ENCODE peak calls at places on chromosomes 7 and 10, in seven cellular contexts. O, Z, S, L, B, F and V are unnamed samples.

GRCh38 chr7:81173766-81174281 is 255.0 kb upstream of the SEMA3C start:
- DNase-seq in O (no peak), Z (no peak), S (no peak), L (no peak), B (no peak), F (peak), V (no peak)

GRCh38 chr7:118080947-118081346 is 103.0 kb upstream of the LSM8 start:
- DNase-seq in O (peak), Z (no peak), S (no peak), L (no peak), B (peak), F (peak), V (no peak)

GRCh38 chr7:89757910-89758309 is 396.4 kb upstream of the STEAP1 start:
- DNase-seq in O (no peak), Z (no peak), S (no peak), L (no peak), B (no peak), F (no peak), V (no peak)

GRCh38 chr7:73341877-73342276 is 13.9 kb downstream of the FKBP6 start:
- DNase-seq in O (peak), Z (no peak), S (no peak), L (no peak), B (peak), F (peak), V (no peak)

GRCh38 chr7:87146740-87147386 is 5.4 kb upstream of the DMTF1 start:
- DNase-seq in O (no peak), Z (no peak), S (peak), L (no peak), B (no peak), F (no peak), V (no peak)

GRCh38 chr10:91040343-91040742 is 119.5 kb upstream of the ANKRD1 start:
- DNase-seq in O (no peak), Z (no peak), S (no peak), L (no peak), B (no peak), F (no peak), V (no peak)

GRCh38 chr7:128954830-128955797 is 17.4 kb downstream of the IRF5 start:
- DNase-seq in O (no peak), Z (no peak), S (no peak), L (no peak), B (no peak), F (peak), V (no peak)

GRCh38 chr10:14409247-14409646 is 78.5 kb upstream of the FRMD4A start:
- DNase-seq in O (no peak), Z (no peak), S (no peak), L (no peak), B (no peak), F (no peak), V (no peak)

GRCh38 chr7:6516387-6516983 is 34.8 kb downstream of the GRID2IP start:
- DNase-seq in O (peak), Z (peak), S (peak), L (peak), B (peak), F (peak), V (peak)

GRCh38 chr10:5071411-5072198 is 22.6 kb upstream of the AKR1C3 start:
- DNase-seq in O (peak), Z (peak), S (peak), L (peak), B (no peak), F (peak), V (peak)

GRCh38 chr10:63318491-63318890 is 147.3 kb downstream of the JMJD1C start:
- DNase-seq in O (no peak), Z (no peak), S (no peak), L (no peak), B (no peak), F (no peak), V (no peak)

DNA sequence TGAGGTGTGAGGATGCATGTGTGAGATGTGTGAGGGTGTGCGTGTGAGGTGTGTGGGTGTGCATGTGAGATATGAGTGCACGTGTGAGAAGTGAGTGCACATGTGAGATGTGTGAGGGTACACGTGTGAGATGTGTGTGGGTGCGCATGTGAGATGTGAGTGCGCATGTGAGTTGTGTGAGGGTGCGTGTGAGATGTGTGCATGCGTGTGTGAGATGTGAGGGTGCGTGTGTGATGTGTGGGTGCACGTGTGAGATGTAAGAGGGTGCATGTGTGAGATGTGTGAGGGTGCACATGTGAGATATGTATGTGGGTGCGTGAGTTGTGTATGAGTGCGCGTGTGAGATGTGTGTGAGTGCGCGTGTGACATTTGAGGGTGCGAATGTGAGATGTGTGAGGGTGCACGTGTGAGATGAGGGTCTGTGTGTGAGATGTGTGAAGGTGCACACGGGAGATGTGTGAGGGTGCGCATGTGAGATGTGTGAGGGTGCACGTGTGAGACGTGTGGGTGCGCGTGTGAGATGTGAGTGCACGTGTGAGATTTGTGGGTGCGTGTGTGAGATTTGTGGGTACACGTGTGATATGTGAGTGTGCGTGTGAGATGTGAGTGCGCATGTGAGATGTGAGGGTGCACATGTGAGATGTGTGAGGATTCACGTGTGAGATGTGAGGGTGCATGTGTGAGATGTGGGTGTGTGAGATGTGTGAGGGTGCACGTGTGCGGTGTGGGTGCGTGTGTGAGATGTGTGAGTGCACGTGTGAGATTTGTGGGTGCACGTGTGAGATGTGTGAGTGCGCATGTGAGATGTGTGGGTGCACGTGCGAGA is 30.5 kb downstream of the PPIF start:
- DNase-seq in O (no peak), Z (no peak), S (no peak), L (no peak), B (no peak), F (no peak), V (no peak)
- TF ChIP-seq POLR2A in O (no peak), Z (no peak), S (no peak), L (no peak), B (no peak), F (no peak), V (no peak)

GRCh38 chr10:29736325-29737208 is 101.8 kb upstream of the SVIL start:
- DNase-seq in O (peak), Z (peak), S (peak), L (peak), B (peak), F (peak), V (peak)
- TF ChIP-seq POLR2A in O (peak), Z (peak), S (peak), L (no peak), B (no peak), F (no peak), V (peak)

GRCh38 chr10:23438547-23439451 is at the start of gene OTUD1:
- DNase-seq in O (peak), Z (peak), S (peak), L (peak), B (peak), F (peak), V (peak)
- TF ChIP-seq POLR2A in O (peak), Z (peak), S (peak), L (peak), B (peak), F (peak), V (no peak)

DNA sequence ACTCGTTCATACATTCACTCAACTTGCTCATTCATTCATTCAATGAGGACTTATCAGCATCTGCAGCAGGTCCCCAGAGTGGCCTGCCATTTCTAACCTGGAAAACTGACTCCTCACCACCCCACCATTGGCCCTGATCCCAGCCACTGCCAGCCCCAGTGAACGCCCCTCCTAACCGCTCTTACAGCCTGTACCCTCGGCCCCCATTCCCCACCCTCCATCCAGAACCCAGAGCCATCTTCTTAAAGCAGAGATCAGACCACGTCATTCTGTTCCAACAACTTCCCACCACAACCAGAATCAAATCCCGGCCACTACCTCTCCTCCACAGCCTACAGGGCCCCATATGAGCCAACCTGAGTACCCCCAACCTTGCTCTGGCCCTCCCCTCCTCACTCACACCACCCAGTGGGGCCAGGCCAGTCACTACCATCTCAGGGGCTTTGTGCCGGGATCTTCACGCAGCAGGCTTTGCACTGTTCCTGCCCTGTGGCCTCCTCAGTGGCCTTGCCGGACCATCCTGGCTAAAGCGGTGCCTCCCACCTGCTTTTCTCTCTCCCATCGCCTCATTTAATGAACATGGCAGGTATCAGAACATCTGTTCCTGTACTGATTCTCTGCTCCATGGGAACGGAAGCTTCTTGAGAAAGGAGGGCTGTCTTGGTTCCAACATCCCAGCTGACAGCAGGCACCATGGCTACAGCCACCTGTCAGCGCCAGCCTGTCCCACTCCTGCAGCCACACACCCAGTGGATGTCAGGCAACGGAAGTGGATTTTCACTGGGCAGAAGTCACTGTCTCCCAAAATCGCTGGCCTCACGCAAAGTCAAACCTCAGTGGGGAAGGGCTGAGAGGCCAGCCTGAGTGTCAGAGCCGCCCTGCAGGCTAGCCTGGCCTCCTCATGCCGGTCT is 45.4 kb downstream of the FAM53B start:
- DNase-seq in O (no peak), Z (no peak), S (no peak), L (no peak), B (no peak), F (no peak), V (no peak)
- TF ChIP-seq POLR2A in O (no peak), Z (no peak), S (no peak), L (no peak), B (no peak), F (no peak), V (no peak)